ENCODE peak calls at places on chromosomes 5 and 9, in six cellular contexts. One of them, this sample, is unnamed.

GRCh38 chr5:61881821-61882220 is 424.2 kb upstream of the KIF2A start:
- DNase-seq in heart left ventricle: no peak
- DNase-seq in AG04450: no peak
- DNase-seq in AG09309: peak
- DNase-seq in CD8-positive, alpha-beta T cell: no peak
- DNase-seq in fibroblast of the aortic adventitia: peak
- DNase-seq in this sample: peak

GRCh38 chr5:61575103-61575502 is 243.0 kb downstream of the ZSWIM6 start:
- DNase-seq in AG04450: peak
- DNase-seq in AG09309: peak
- DNase-seq in CD8-positive, alpha-beta T cell: no peak
- DNase-seq in fibroblast of the aortic adventitia: peak
- DNase-seq in heart left ventricle: no peak
- DNase-seq in this sample: peak

GRCh38 chr5:16784088-16784487 is 152.0 kb downstream of the MYO10 start:
- DNase-seq in CD8-positive, alpha-beta T cell: no peak
- DNase-seq in AG04450: peak
- DNase-seq in fibroblast of the aortic adventitia: peak
- DNase-seq in AG09309: peak
- DNase-seq in heart left ventricle: no peak
- DNase-seq in this sample: peak

GRCh38 chr5:139669681-139670368 is 21.7 kb downstream of the CXXC5 start:
- DNase-seq in CD8-positive, alpha-beta T cell: peak
- DNase-seq in heart left ventricle: peak
- DNase-seq in AG04450: no peak
- DNase-seq in AG09309: no peak
- DNase-seq in fibroblast of the aortic adventitia: no peak
- DNase-seq in this sample: no peak

GRCh38 chr5:147860641-147861025 is 17.9 kb upstream of the SCGB3A2 start:
- DNase-seq in AG04450: no peak
- DNase-seq in heart left ventricle: no peak
- DNase-seq in CD8-positive, alpha-beta T cell: no peak
- DNase-seq in AG09309: no peak
- DNase-seq in fibroblast of the aortic adventitia: no peak
- DNase-seq in this sample: no peak

GRCh38 chr5:129652353-129653138 is 95.3 kb upstream of the MINAR2 start:
- DNase-seq in CD8-positive, alpha-beta T cell: no peak
- DNase-seq in AG04450: no peak
- DNase-seq in fibroblast of the aortic adventitia: no peak
- DNase-seq in heart left ventricle: no peak
- DNase-seq in AG09309: no peak
- DNase-seq in this sample: no peak

GRCh38 chr5:126452477-126452876 is 29.3 kb downstream of the GRAMD2B start:
- DNase-seq in CD8-positive, alpha-beta T cell: no peak
- DNase-seq in AG09309: no peak
- DNase-seq in heart left ventricle: no peak
- DNase-seq in AG04450: no peak
- DNase-seq in fibroblast of the aortic adventitia: no peak
- DNase-seq in this sample: no peak

GRCh38 chr5:97844797-97845196 is 661.8 kb upstream of the RIOK2 start:
- DNase-seq in AG04450: no peak
- DNase-seq in heart left ventricle: no peak
- DNase-seq in CD8-positive, alpha-beta T cell: no peak
- DNase-seq in fibroblast of the aortic adventitia: no peak
- DNase-seq in AG09309: no peak
- DNase-seq in this sample: no peak

GRCh38 chr9:134689320-134690181 is 47.9 kb downstream of the COL5A1 start:
- DNase-seq in heart left ventricle: peak
- DNase-seq in CD8-positive, alpha-beta T cell: no peak
- DNase-seq in AG04450: peak
- DNase-seq in fibroblast of the aortic adventitia: peak
- DNase-seq in AG09309: no peak
- DNase-seq in this sample: peak

GRCh38 chr5:1055896-1056610 is 47.5 kb downstream of the NKD2 start:
- DNase-seq in fibroblast of the aortic adventitia: no peak
- DNase-seq in CD8-positive, alpha-beta T cell: no peak
- DNase-seq in AG04450: no peak
- DNase-seq in AG09309: no peak
- DNase-seq in heart left ventricle: peak
- DNase-seq in this sample: no peak

GRCh38 chr9:134057751-134058701 is 9.8 kb downstream of the BRD3 start:
- DNase-seq in AG04450: no peak
- DNase-seq in fibroblast of the aortic adventitia: no peak
- DNase-seq in heart left ventricle: no peak
- DNase-seq in AG09309: no peak
- DNase-seq in CD8-positive, alpha-beta T cell: no peak
- DNase-seq in this sample: no peak

GRCh38 chr9:130267930-130268329 is 2.4 kb downstream of the HMCN2 start:
- DNase-seq in fibroblast of the aortic adventitia: no peak
- DNase-seq in heart left ventricle: no peak
- DNase-seq in CD8-positive, alpha-beta T cell: no peak
- DNase-seq in AG09309: no peak
- DNase-seq in AG04450: no peak
- DNase-seq in this sample: no peak

GRCh38 chr9:124505006-124505900 is 1.9 kb downstream of the NR5A1 start:
- DNase-seq in fibroblast of the aortic adventitia: no peak
- DNase-seq in CD8-positive, alpha-beta T cell: no peak
- DNase-seq in AG04450: no peak
- DNase-seq in heart left ventricle: peak
- DNase-seq in AG09309: no peak
- DNase-seq in this sample: no peak

DNA sequence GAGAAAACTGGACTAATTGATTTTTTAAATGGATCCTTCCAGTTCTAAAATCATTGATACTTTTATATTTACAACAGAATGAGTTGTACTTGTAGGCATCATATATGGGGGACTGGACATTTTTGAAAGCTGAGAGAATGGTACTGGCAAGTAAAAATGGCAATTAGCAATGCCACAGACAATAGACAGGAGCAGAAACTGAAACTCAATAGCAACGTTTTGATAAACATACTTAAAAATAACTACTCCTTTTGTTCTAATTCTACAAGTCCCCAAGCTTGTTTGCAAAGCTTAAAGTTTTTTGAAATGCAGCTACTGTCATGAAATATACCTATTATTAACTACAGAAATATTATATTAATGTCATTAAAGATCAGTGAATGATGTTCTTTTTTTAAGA is 52.8 kb upstream of the FBXL7 start:
- DNase-seq in AG04450: no peak
- DNase-seq in AG09309: no peak
- DNase-seq in heart left ventricle: no peak
- DNase-seq in fibroblast of the aortic adventitia: no peak
- DNase-seq in CD8-positive, alpha-beta T cell: no peak
- DNase-seq in this sample: no peak
- TF ChIP-seq CTCF in AG04450: no peak
- TF ChIP-seq CTCF in AG09309: no peak
- TF ChIP-seq CTCF in heart left ventricle: no peak
- TF ChIP-seq CTCF in fibroblast of the aortic adventitia: no peak
- TF ChIP-seq CTCF in CD8-positive, alpha-beta T cell: no peak
- TF ChIP-seq CTCF in this sample: no peak

DNA sequence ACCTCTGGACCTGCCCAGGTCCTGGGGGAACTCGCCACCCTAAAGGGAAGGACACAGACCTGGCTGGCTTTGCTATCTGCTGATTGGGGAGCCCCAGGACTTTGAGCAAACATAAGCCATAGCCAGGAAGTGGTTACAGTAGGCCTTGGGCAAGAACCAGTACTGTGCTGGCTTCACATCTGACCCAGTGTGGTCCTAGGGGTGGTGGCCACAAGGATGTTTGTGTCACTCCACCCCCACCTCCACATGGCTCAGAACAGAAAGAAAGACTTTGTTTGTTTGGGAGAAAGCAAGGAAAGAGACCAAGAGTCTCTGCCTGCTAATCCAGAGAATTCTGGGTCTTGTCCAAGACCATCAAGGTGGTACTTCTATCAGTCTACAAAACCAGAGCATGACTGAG is 334.2 kb downstream of the SPOCK1 start:
- DNase-seq in heart left ventricle: no peak
- DNase-seq in CD8-positive, alpha-beta T cell: no peak
- DNase-seq in AG09309: no peak
- DNase-seq in AG04450: no peak
- DNase-seq in fibroblast of the aortic adventitia: no peak
- DNase-seq in this sample: no peak
- TF ChIP-seq CTCF in heart left ventricle: no peak
- TF ChIP-seq CTCF in CD8-positive, alpha-beta T cell: no peak
- TF ChIP-seq CTCF in AG09309: no peak
- TF ChIP-seq CTCF in AG04450: no peak
- TF ChIP-seq CTCF in fibroblast of the aortic adventitia: no peak
- TF ChIP-seq CTCF in this sample: no peak

GRCh38 chr9:137664676-137665075 is 45.9 kb downstream of the EHMT1 start:
- DNase-seq in CD8-positive, alpha-beta T cell: no peak
- DNase-seq in fibroblast of the aortic adventitia: no peak
- DNase-seq in AG09309: no peak
- DNase-seq in heart left ventricle: no peak
- DNase-seq in AG04450: no peak
- DNase-seq in this sample: peak

GRCh38 chr9:137666505-137666809 is 47.7 kb downstream of the EHMT1 start:
- DNase-seq in heart left ventricle: peak
- DNase-seq in CD8-positive, alpha-beta T cell: no peak
- DNase-seq in AG04450: no peak
- DNase-seq in fibroblast of the aortic adventitia: no peak
- DNase-seq in AG09309: no peak
- DNase-seq in this sample: no peak

GRCh38 chr9:137666950-137667670 is 48.3 kb downstream of the EHMT1 start:
- DNase-seq in fibroblast of the aortic adventitia: no peak
- DNase-seq in CD8-positive, alpha-beta T cell: no peak
- DNase-seq in heart left ventricle: peak
- DNase-seq in AG04450: no peak
- DNase-seq in AG09309: no peak
- DNase-seq in this sample: no peak

GRCh38 chr9:137665226-137665625 is 46.4 kb downstream of the EHMT1 start:
- DNase-seq in AG09309: no peak
- DNase-seq in heart left ventricle: no peak
- DNase-seq in CD8-positive, alpha-beta T cell: no peak
- DNase-seq in fibroblast of the aortic adventitia: no peak
- DNase-seq in AG04450: no peak
- DNase-seq in this sample: no peak

DNA sequence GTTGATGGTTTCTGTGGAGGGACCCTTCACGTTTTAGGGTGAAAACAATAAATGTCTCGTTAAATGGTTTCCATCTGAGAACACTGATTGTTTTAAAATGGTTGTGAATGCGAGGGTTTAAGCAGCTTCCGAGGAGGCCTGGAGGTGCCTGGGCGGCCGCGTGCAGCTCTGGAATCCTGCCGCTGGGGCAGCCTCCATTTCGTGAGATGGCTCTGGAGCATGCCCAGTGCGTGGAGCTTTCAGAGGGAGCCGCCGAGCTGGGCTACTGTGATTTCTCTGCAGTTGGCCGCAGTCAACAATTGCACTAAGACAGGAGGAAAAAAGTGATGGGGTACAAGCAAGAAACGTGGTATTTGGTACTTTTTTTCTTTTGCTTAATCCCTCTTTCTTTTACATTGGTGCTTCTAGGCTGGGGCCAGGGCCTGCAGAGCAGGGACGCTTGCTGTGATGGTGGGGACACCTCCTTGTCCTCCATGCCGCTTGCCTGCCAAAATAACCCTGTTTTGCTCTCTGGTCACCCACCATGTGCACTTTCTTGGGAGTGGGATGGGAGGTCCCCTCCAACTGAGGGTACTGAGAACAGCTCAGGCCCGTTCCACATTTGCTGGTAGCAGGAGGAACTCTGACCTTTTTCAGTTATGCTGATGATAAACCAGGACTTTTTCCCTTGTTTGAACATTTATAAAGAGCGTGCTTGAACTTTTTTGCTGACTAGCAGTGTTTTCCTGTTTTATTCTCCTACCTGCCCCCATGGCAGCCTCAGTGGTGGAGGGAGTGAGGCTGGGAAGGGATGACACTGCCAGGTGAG is 47.1 kb downstream of the EHMT1 start:
- DNase-seq in heart left ventricle: no peak
- DNase-seq in fibroblast of the aortic adventitia: peak
- DNase-seq in AG04450: no peak
- DNase-seq in CD8-positive, alpha-beta T cell: no peak
- DNase-seq in AG09309: no peak
- DNase-seq in this sample: peak
- TF ChIP-seq CTCF in heart left ventricle: no peak
- TF ChIP-seq CTCF in fibroblast of the aortic adventitia: peak
- TF ChIP-seq CTCF in AG04450: peak
- TF ChIP-seq CTCF in CD8-positive, alpha-beta T cell: no peak
- TF ChIP-seq CTCF in AG09309: peak
- TF ChIP-seq CTCF in this sample: peak

DNA sequence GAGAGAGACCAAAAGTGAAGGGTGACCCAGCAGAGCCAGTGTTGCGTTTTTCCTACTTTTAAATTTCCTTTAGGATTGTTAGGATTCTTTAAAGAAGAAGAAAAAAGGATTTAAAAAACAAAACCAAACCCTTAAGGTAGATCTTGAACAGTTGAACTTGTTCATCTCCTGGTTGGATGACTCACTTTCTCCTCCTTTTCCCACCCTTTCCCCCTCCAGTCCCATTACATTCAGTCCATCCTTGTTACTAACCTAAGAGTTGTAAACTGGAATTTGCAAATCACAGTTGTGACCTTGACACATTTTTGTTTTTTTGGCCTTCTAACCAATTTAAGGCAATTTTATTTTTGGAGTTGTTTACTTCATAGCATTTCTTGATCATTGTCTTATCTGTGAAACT is 289.2 kb downstream of the ARHGAP26 start:
- DNase-seq in AG09309: no peak
- DNase-seq in fibroblast of the aortic adventitia: no peak
- DNase-seq in AG04450: no peak
- DNase-seq in CD8-positive, alpha-beta T cell: no peak
- DNase-seq in heart left ventricle: no peak
- DNase-seq in this sample: no peak
- TF ChIP-seq CTCF in AG09309: no peak
- TF ChIP-seq CTCF in fibroblast of the aortic adventitia: no peak
- TF ChIP-seq CTCF in AG04450: no peak
- TF ChIP-seq CTCF in CD8-positive, alpha-beta T cell: no peak
- TF ChIP-seq CTCF in heart left ventricle: no peak
- TF ChIP-seq CTCF in this sample: no peak

GRCh38 chr9:107180206-107180605 is 102.9 kb upstream of the RAD23B start:
- DNase-seq in CD8-positive, alpha-beta T cell: no peak
- DNase-seq in AG04450: no peak
- DNase-seq in fibroblast of the aortic adventitia: no peak
- DNase-seq in heart left ventricle: no peak
- DNase-seq in AG09309: no peak
- DNase-seq in this sample: no peak
- TF ChIP-seq CTCF in CD8-positive, alpha-beta T cell: no peak
- TF ChIP-seq CTCF in AG04450: no peak
- TF ChIP-seq CTCF in fibroblast of the aortic adventitia: no peak
- TF ChIP-seq CTCF in heart left ventricle: no peak
- TF ChIP-seq CTCF in AG09309: no peak
- TF ChIP-seq CTCF in this sample: no peak

DNA sequence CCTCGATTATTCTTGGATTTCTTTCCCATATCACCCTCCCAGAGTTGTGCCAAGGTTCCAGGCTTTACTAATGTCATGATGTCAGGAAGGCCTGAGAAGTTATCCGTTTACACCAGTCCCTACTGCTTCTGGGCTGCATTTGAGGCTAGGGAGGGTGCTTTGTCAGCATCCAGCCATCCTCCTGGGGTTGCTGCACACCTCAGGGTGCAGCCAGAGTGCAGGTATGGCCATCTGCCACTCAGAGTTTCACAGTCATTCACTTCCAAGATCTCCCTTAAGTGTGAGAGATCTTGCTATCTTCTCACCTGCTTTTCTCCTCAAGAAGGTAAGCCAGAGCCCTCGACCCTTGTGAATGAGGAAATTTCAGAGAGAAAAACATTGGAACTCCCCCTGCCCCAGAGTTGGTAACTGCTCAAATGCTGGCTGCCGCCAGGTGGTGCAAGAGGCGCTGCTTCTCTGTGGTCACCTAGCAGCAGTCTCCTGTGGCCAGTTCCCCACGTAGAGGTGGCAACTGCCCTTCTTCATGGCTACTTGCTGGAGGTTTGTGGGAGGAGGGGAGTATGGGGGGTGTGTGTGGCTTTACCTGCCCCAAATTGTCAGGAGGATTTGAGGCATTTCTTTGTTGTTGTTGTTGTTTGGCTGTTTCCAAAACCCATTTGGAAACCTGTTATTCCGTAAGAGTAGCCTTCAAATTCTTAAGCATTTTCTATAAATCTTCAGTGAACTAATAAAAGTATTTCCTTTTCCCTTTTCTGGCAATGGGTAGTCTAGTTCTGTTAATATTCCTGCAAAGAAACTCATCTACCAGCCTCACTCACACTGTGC is 259.6 kb upstream of the DMRT1 start:
- DNase-seq in AG09309: no peak
- DNase-seq in AG04450: no peak
- DNase-seq in CD8-positive, alpha-beta T cell: no peak
- DNase-seq in heart left ventricle: no peak
- DNase-seq in fibroblast of the aortic adventitia: no peak
- DNase-seq in this sample: peak
- TF ChIP-seq CTCF in AG09309: peak
- TF ChIP-seq CTCF in AG04450: peak
- TF ChIP-seq CTCF in CD8-positive, alpha-beta T cell: no peak
- TF ChIP-seq CTCF in heart left ventricle: no peak
- TF ChIP-seq CTCF in fibroblast of the aortic adventitia: peak
- TF ChIP-seq CTCF in this sample: peak